ENCODE peak calls at places on chromosomes 12 and 14, in ten cellular contexts. K is fibroblast of mammary gland, I is lung, U is endodermal cell, W is GM06990, G is K562, B is bronchial epithelial cell, M is left ventricle myocardium inferior, P is foreskin fibroblast, H is heart left ventricle. N is an unnamed sample.

GRCh38 chr12:69019910-69020309 is 86.9 kb upstream of the CPM start:
- DNase-seq in K (no peak), W (no peak), I (no peak), B (no peak), M (no peak), H (no peak), U (no peak), P (no peak), G (no peak), N (no peak)

GRCh38 chr12:133023566-133023965 is 13.7 kb upstream of the ZNF84 start:
- DNase-seq in W (no peak), M (no peak), B (peak), K (no peak), I (no peak), P (peak), H (no peak), G (no peak), U (no peak), N (no peak)

GRCh38 chr14:34711169-34711568 is 3.2 kb downstream of the CFL2 start:
- DNase-seq in W (peak), B (peak), K (peak), I (no peak), H (peak), U (no peak), G (no peak), M (no peak), P (peak), N (no peak)

GRCh38 chr14:94412671-94413638 is 24.6 kb upstream of the SERPINA1 start:
- DNase-seq in G (no peak), B (peak), W (no peak), H (no peak), P (no peak), M (no peak), K (no peak), I (no peak), U (peak), N (no peak)

GRCh38 chr12:86662464-86662863 is 406.3 kb upstream of the MGAT4C start:
- DNase-seq in K (no peak), U (no peak), I (no peak), M (no peak), G (no peak), W (no peak), B (peak), H (no peak), P (no peak), N (no peak)

GRCh38 chr12:3520711-3521110 is 29.7 kb downstream of the PRMT8 start:
- DNase-seq in M (no peak), U (no peak), B (no peak), P (no peak), I (no peak), W (no peak), K (no peak), G (no peak), H (no peak), N (no peak)

GRCh38 chr14:20866963-20867362 is 24.2 kb upstream of the RNASE3 start:
- DNase-seq in I (no peak), W (no peak), G (no peak), P (no peak), K (peak), B (peak), U (peak), M (no peak), H (no peak), N (no peak)

GRCh38 chr14:99659333-99659741 is 14.4 kb downstream of the HHIPL1 start:
- DNase-seq in H (no peak), W (no peak), G (no peak), B (no peak), K (no peak), M (no peak), I (no peak), U (no peak), P (no peak), N (no peak)

GRCh38 chr12:89984846-89985245 is 276.2 kb upstream of the ATP2B1 start:
- DNase-seq in M (no peak), H (no peak), B (no peak), U (no peak), P (no peak), G (no peak), W (no peak), K (no peak), I (no peak), N (no peak)

GRCh38 chr12:88052686-88053085 is 23.5 kb upstream of the C12orf50 start:
- DNase-seq in K (peak), B (peak), M (no peak), U (peak), H (no peak), W (no peak), P (peak), I (no peak), G (peak), N (no peak)

GRCh38 chr12:6489449-6489848 is 3.6 kb downstream of the MRPL51 start:
- DNase-seq in M (no peak), H (no peak), U (no peak), B (no peak), K (peak), W (no peak), G (no peak), P (no peak), I (no peak), N (no peak)

GRCh38 chr14:74656964-74657363 is 44.9 kb upstream of the LTBP2 start:
- DNase-seq in I (no peak), B (peak), H (no peak), P (no peak), G (no peak), W (no peak), U (no peak), K (no peak), M (no peak), N (no peak)

GRCh38 chr14:59278111-59278510 is 89.6 kb downstream of the DAAM1 start:
- DNase-seq in P (peak), G (peak), I (no peak), K (peak), W (no peak), M (no peak), H (no peak), B (peak), U (no peak), N (peak)

GRCh38 chr12:24822121-24822899 is 126.6 kb downstream of the BCAT1 start:
- DNase-seq in M (no peak), W (peak), H (no peak), K (peak), G (no peak), B (peak), I (no peak), U (no peak), P (peak), N (no peak)

GRCh38 chr12:6927379-6927991 is at the start of gene ATN1:
- DNase-seq in P (peak), U (peak), M (peak), B (no peak), W (peak), G (peak), H (peak), K (peak), I (peak), N (no peak)

GRCh38 chr12:6465467-6466183 is 4.9 kb downstream of the VAMP1 start:
- DNase-seq in P (peak), K (peak), U (peak), W (no peak), I (peak), H (peak), G (peak), M (no peak), B (peak), N (no peak)

GRCh38 chr12:114404451-114405198 is 1.3 kb downstream of the TBX5 start:
- DNase-seq in W (no peak), U (peak), P (no peak), G (no peak), I (no peak), B (no peak), H (no peak), K (peak), M (no peak), N (no peak)

GRCh38 chr14:69096766-69097475 is 56.0 kb downstream of the DCAF5 start:
- DNase-seq in H (no peak), G (no peak), P (no peak), I (no peak), U (no peak), W (no peak), K (peak), B (no peak), M (no peak), N (no peak)

GRCh38 chr14:72608391-72609204 is 285.3 kb downstream of the DPF3 start:
- DNase-seq in I (no peak), H (no peak), M (no peak), P (peak), U (peak), G (peak), W (no peak), B (peak), K (peak), N (no peak)

GRCh38 chr12:79592865-79593264 is 97.9 kb downstream of the PAWR start:
- DNase-seq in G (no peak), B (peak), P (no peak), K (no peak), H (no peak), I (no peak), W (no peak), U (no peak), M (no peak), N (no peak)

GRCh38 chr12:47361389-47362031 is 281.8 kb upstream of the AMIGO2 start:
- DNase-seq in K (no peak), G (peak), B (peak), P (no peak), H (peak), U (peak), W (peak), I (no peak), M (no peak), N (no peak)

GRCh38 chr14:62301911-62302310 is 539.7 kb downstream of the SNAPC1 start:
- DNase-seq in I (no peak), G (no peak), B (peak), P (peak), H (no peak), W (no peak), K (peak), U (no peak), M (no peak), N (no peak)

GRCh38 chr12:97764700-97765099 is 302.1 kb downstream of the RMST start:
- DNase-seq in I (no peak), W (no peak), G (no peak), H (no peak), B (no peak), U (no peak), K (no peak), P (no peak), M (no peak), N (no peak)

GRCh38 chr12:110498984-110499706 is 2.8 kb downstream of the VPS29 start:
- DNase-seq in B (peak), U (no peak), G (no peak), W (no peak), K (peak), M (no peak), H (no peak), P (peak), I (no peak), N (no peak)

GRCh38 chr14:102514987-102515733 is 5.6 kb upstream of the ANKRD9 start:
- DNase-seq in U (no peak), P (no peak), H (no peak), G (no peak), K (no peak), M (no peak), B (no peak), I (no peak), W (no peak), N (no peak)

GRCh38 chr14:102516531-102517411 is 7.2 kb upstream of the ANKRD9 start:
- DNase-seq in B (no peak), K (no peak), P (no peak), G (peak), H (no peak), I (no peak), U (peak), W (peak), M (peak), N (peak)

GRCh38 chr14:102513899-102514772 is 4.6 kb upstream of the ANKRD9 start:
- DNase-seq in B (no peak), M (no peak), I (no peak), W (no peak), U (no peak), K (no peak), P (no peak), G (no peak), H (no peak), N (peak)

GRCh38 chr14:102517412-102518062 is 8.0 kb upstream of the ANKRD9 start:
- DNase-seq in I (no peak), U (peak), G (no peak), M (no peak), P (no peak), W (peak), B (no peak), K (no peak), H (no peak), N (peak)

GRCh38 chr14:102518063-102518648 is 8.6 kb upstream of the ANKRD9 start:
- DNase-seq in M (no peak), I (no peak), G (no peak), H (no peak), U (no peak), W (no peak), P (no peak), B (no peak), K (no peak), N (no peak)
- H3K4me3 ChIP-seq in M (no peak), I (no peak), G (no peak), H (no peak), U (no peak), W (no peak), P (no peak), B (no peak), K (no peak), N (no peak)

GRCh38 chr12:25960926-25961325 is 2.4 kb downstream of the RASSF8 start:
- DNase-seq in B (no peak), P (no peak), K (peak), U (no peak), H (no peak), G (no peak), I (no peak), M (no peak), W (no peak), N (no peak)
- H3K4me3 ChIP-seq in B (no peak), P (peak), K (peak), U (peak), H (peak), G (no peak), I (no peak), M (peak), W (no peak), N (no peak)

GRCh38 chr12:32897276-32897615 is 669 bp upstream of the PKP2 start:
- DNase-seq in H (no peak), B (no peak), K (no peak), G (no peak), U (no peak), I (no peak), W (no peak), M (no peak), P (no peak), N (no peak)

GRCh38 chr12:32895688-32896437 is 714 bp downstream of the PKP2 start:
- DNase-seq in K (no peak), I (no peak), B (peak), W (no peak), U (peak), P (no peak), H (no peak), M (peak), G (peak), N (no peak)

GRCh38 chr12:32896438-32897275 is at the start of gene PKP2:
- DNase-seq in M (peak), H (peak), K (no peak), I (peak), W (peak), P (no peak), U (peak), G (peak), B (peak), N (peak)

GRCh38 chr12:32894566-32894965 is 2.0 kb downstream of the PKP2 start:
- DNase-seq in M (no peak), G (no peak), K (no peak), I (no peak), W (no peak), U (no peak), P (no peak), B (no peak), H (no peak), N (no peak)

GRCh38 chr12:32897688-32898573 is 1.4 kb upstream of the PKP2 start:
- DNase-seq in U (no peak), P (no peak), I (no peak), W (no peak), G (no peak), H (no peak), B (peak), M (no peak), K (no peak), N (no peak)
- H3K4me3 ChIP-seq in U (peak), P (no peak), I (no peak), W (no peak), G (no peak), H (no peak), B (no peak), M (no peak), K (no peak), N (no peak)

GRCh38 chr12:57833672-57834071 is 12.9 kb downstream of the CTDSP2 start:
- DNase-seq in H (no peak), G (no peak), I (no peak), B (no peak), W (no peak), P (no peak), K (no peak), M (no peak), U (no peak), N (no peak)
- H3K4me3 ChIP-seq in H (peak), G (no peak), I (no peak), B (no peak), W (no peak), P (no peak), K (no peak), M (peak), U (no peak), N (no peak)

N was measured in RWPE2.